ENCODE peak calls at places on chromosomes 4 and X, in eight cellular contexts. One of them, this sample, is unnamed.

GRCh38 chr4:97950836-97951235 is 192.4 kb downstream of the STPG2 start:
- DNase-seq in cardiac muscle cell: no peak
- DNase-seq in breast epithelium: no peak
- DNase-seq in fibroblast of villous mesenchyme: no peak
- DNase-seq in spleen: no peak
- DNase-seq in heart right ventricle: no peak
- DNase-seq in upper lobe of right lung: no peak
- DNase-seq in fibroblast of lung: no peak
- DNase-seq in this sample: no peak

GRCh38 chrX:134661295-134661694 is 3.0 kb upstream of the PLAC1 start:
- DNase-seq in upper lobe of right lung: no peak
- DNase-seq in cardiac muscle cell: no peak
- DNase-seq in breast epithelium: no peak
- DNase-seq in fibroblast of villous mesenchyme: peak; percentile 51
- DNase-seq in fibroblast of lung: no peak
- DNase-seq in spleen: no peak
- DNase-seq in heart right ventricle: no peak
- DNase-seq in this sample: no peak

GRCh38 chr4:63632858-63633257 is 776.4 kb downstream of the TECRL start:
- DNase-seq in fibroblast of lung: no peak
- DNase-seq in breast epithelium: no peak
- DNase-seq in heart right ventricle: no peak
- DNase-seq in cardiac muscle cell: no peak
- DNase-seq in fibroblast of villous mesenchyme: no peak
- DNase-seq in upper lobe of right lung: no peak
- DNase-seq in spleen: no peak
- DNase-seq in this sample: no peak

GRCh38 chrX:118536687-118537461 is 41.3 kb downstream of the DOCK11 start:
- DNase-seq in upper lobe of right lung: no peak
- DNase-seq in fibroblast of villous mesenchyme: peak; percentile 29
- DNase-seq in spleen: no peak
- DNase-seq in heart right ventricle: no peak
- DNase-seq in cardiac muscle cell: peak; percentile 61
- DNase-seq in breast epithelium: no peak
- DNase-seq in fibroblast of lung: peak; percentile 35
- DNase-seq in this sample: peak; percentile 10

GRCh38 chr4:6122496-6122895 is 77.9 kb downstream of the JAKMIP1 start:
- DNase-seq in breast epithelium: no peak
- DNase-seq in heart right ventricle: no peak
- DNase-seq in cardiac muscle cell: no peak
- DNase-seq in spleen: no peak
- DNase-seq in fibroblast of villous mesenchyme: no peak
- DNase-seq in fibroblast of lung: no peak
- DNase-seq in upper lobe of right lung: peak; percentile 34
- DNase-seq in this sample: no peak

GRCh38 chr4:154399259-154399974 is 92.2 kb downstream of the DCHS2 start:
- DNase-seq in upper lobe of right lung: no peak
- DNase-seq in heart right ventricle: no peak
- DNase-seq in fibroblast of lung: peak; percentile 66
- DNase-seq in fibroblast of villous mesenchyme: peak; percentile 71
- DNase-seq in spleen: no peak
- DNase-seq in cardiac muscle cell: peak; percentile 23
- DNase-seq in breast epithelium: no peak
- DNase-seq in this sample: no peak

GRCh38 chr4:22483551-22483981 is 32.3 kb downstream of the ADGRA3 start:
- DNase-seq in cardiac muscle cell: peak; percentile 65
- DNase-seq in heart right ventricle: no peak
- DNase-seq in fibroblast of lung: peak; percentile 90
- DNase-seq in breast epithelium: no peak
- DNase-seq in fibroblast of villous mesenchyme: peak; percentile 95
- DNase-seq in upper lobe of right lung: no peak
- DNase-seq in spleen: no peak
- DNase-seq in this sample: no peak

GRCh38 chrX:37755073-37755472 is 24.8 kb upstream of the CYBB start:
- DNase-seq in cardiac muscle cell: no peak
- DNase-seq in spleen: no peak
- DNase-seq in upper lobe of right lung: no peak
- DNase-seq in heart right ventricle: peak; percentile 3
- DNase-seq in breast epithelium: no peak
- DNase-seq in fibroblast of lung: no peak
- DNase-seq in fibroblast of villous mesenchyme: no peak
- DNase-seq in this sample: no peak

GRCh38 chr4:168587326-168588125 is 90.7 kb downstream of the PALLD start:
- DNase-seq in fibroblast of lung: peak; percentile 81
- DNase-seq in fibroblast of villous mesenchyme: peak; percentile 58
- DNase-seq in upper lobe of right lung: no peak
- DNase-seq in breast epithelium: peak; percentile 69
- DNase-seq in cardiac muscle cell: peak; percentile 84
- DNase-seq in heart right ventricle: peak; percentile 37
- DNase-seq in spleen: no peak
- DNase-seq in this sample: no peak

GRCh38 chrX:24985120-24985519 is 30.6 kb downstream of the ARX start:
- DNase-seq in heart right ventricle: no peak
- DNase-seq in breast epithelium: no peak
- DNase-seq in upper lobe of right lung: no peak
- DNase-seq in fibroblast of villous mesenchyme: no peak
- DNase-seq in fibroblast of lung: no peak
- DNase-seq in cardiac muscle cell: no peak
- DNase-seq in spleen: no peak
- DNase-seq in this sample: no peak

GRCh38 chrX:87626996-87627395 is 109.4 kb downstream of the KLHL4 start:
- DNase-seq in heart right ventricle: no peak
- DNase-seq in breast epithelium: no peak
- DNase-seq in fibroblast of lung: no peak
- DNase-seq in fibroblast of villous mesenchyme: no peak
- DNase-seq in upper lobe of right lung: no peak
- DNase-seq in spleen: no peak
- DNase-seq in cardiac muscle cell: no peak
- DNase-seq in this sample: no peak

GRCh38 chr4:17646693-17647092 is 32.3 kb downstream of the MED28 start:
- DNase-seq in upper lobe of right lung: no peak
- DNase-seq in fibroblast of lung: no peak
- DNase-seq in spleen: no peak
- DNase-seq in fibroblast of villous mesenchyme: no peak
- DNase-seq in cardiac muscle cell: no peak
- DNase-seq in breast epithelium: no peak
- DNase-seq in heart right ventricle: no peak
- DNase-seq in this sample: no peak

GRCh38 chrX:51006068-51006467 is 95.5 kb downstream of the BMP15 start:
- DNase-seq in fibroblast of lung: no peak
- DNase-seq in fibroblast of villous mesenchyme: no peak
- DNase-seq in spleen: no peak
- DNase-seq in heart right ventricle: no peak
- DNase-seq in breast epithelium: no peak
- DNase-seq in upper lobe of right lung: no peak
- DNase-seq in cardiac muscle cell: no peak
- DNase-seq in this sample: no peak

GRCh38 chr4:136811496-136812077 is 720.7 kb downstream of the PCDH18 start:
- DNase-seq in fibroblast of villous mesenchyme: no peak
- DNase-seq in fibroblast of lung: no peak
- DNase-seq in spleen: no peak
- DNase-seq in upper lobe of right lung: no peak
- DNase-seq in breast epithelium: no peak
- DNase-seq in heart right ventricle: no peak
- DNase-seq in cardiac muscle cell: no peak
- DNase-seq in this sample: no peak

GRCh38 chrX:154321624-154322023 is 26.0 kb downstream of the TKTL1 start:
- DNase-seq in upper lobe of right lung: no peak
- DNase-seq in spleen: peak; percentile 62
- DNase-seq in fibroblast of lung: no peak
- DNase-seq in cardiac muscle cell: peak; percentile 5
- DNase-seq in fibroblast of villous mesenchyme: no peak
- DNase-seq in breast epithelium: no peak
- DNase-seq in heart right ventricle: peak; percentile 24
- DNase-seq in this sample: no peak
- TF ChIP-seq CTCF in upper lobe of right lung: no peak
- TF ChIP-seq CTCF in spleen: no peak
- TF ChIP-seq CTCF in fibroblast of lung: no peak
- TF ChIP-seq CTCF in cardiac muscle cell: no peak
- TF ChIP-seq CTCF in fibroblast of villous mesenchyme: no peak
- TF ChIP-seq CTCF in breast epithelium: no peak
- TF ChIP-seq CTCF in heart right ventricle: no peak
- TF ChIP-seq CTCF in this sample: no peak

DNA sequence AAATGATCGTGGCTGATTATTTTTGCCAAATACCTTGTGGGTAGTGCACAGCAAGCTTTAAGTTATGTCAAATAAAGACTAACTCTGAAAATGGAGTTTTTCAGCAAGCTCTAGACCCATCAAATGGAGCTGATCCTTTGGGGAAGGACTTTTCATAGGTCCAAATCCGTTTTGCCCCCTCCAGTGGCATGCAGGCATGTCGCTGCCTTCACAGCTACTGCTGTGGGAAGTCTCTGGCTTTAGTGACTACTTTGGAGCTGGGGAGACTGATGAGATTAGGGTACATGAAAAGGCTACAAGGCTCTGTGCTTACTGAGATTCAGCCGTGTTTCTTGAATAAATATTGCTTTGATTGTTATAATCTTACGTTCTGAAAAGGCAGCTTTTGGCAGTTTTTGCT is 106.6 kb upstream of the HS3ST1 start:
- DNase-seq in heart right ventricle: no peak
- DNase-seq in fibroblast of lung: no peak
- DNase-seq in upper lobe of right lung: no peak
- DNase-seq in cardiac muscle cell: no peak
- DNase-seq in breast epithelium: no peak
- DNase-seq in spleen: no peak
- DNase-seq in fibroblast of villous mesenchyme: no peak
- DNase-seq in this sample: no peak
- TF ChIP-seq CTCF in heart right ventricle: no peak
- TF ChIP-seq CTCF in fibroblast of lung: no peak
- TF ChIP-seq CTCF in upper lobe of right lung: no peak
- TF ChIP-seq CTCF in cardiac muscle cell: no peak
- TF ChIP-seq CTCF in breast epithelium: no peak
- TF ChIP-seq CTCF in spleen: no peak
- TF ChIP-seq CTCF in fibroblast of villous mesenchyme: no peak
- TF ChIP-seq CTCF in this sample: no peak

DNA sequence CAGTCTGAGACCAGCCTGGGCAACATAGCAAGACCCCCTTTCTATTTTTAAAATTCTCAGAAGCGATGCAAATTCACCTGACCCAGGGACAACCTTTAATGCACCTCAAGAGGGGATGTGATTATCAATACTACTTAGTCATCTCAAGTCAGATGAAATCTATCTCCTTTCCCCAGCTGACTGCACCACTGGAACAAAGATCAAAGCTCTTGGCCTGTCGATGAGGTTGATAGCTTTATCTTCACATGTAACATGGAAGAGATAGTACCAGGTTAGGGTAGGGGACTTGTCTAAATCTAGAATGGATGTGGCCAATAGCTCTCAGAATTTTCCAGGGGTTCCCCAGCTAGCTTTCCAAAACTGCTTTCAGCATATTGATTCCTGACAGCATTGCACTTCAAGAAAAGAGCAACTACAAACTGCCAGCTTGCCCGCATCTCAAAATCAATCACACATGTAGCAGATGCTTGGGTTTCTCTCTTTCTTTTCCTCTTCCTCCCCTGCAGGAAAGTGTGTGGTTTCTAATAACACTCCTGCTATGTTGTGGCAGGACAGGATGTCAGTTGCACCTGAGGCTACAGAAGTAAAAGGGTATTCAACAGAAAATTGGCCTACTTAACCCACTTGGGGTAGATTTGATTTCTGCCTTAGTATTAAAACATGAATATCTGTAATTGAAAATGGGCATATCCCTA is 12.2 kb upstream of the TMEM164 start:
- DNase-seq in fibroblast of villous mesenchyme: no peak
- DNase-seq in cardiac muscle cell: no peak
- DNase-seq in heart right ventricle: no peak
- DNase-seq in upper lobe of right lung: no peak
- DNase-seq in breast epithelium: no peak
- DNase-seq in spleen: no peak
- DNase-seq in fibroblast of lung: no peak
- DNase-seq in this sample: no peak
- TF ChIP-seq CTCF in fibroblast of villous mesenchyme: no peak
- TF ChIP-seq CTCF in cardiac muscle cell: no peak
- TF ChIP-seq CTCF in heart right ventricle: no peak
- TF ChIP-seq CTCF in upper lobe of right lung: no peak
- TF ChIP-seq CTCF in breast epithelium: no peak
- TF ChIP-seq CTCF in spleen: no peak
- TF ChIP-seq CTCF in fibroblast of lung: no peak
- TF ChIP-seq CTCF in this sample: no peak

DNA sequence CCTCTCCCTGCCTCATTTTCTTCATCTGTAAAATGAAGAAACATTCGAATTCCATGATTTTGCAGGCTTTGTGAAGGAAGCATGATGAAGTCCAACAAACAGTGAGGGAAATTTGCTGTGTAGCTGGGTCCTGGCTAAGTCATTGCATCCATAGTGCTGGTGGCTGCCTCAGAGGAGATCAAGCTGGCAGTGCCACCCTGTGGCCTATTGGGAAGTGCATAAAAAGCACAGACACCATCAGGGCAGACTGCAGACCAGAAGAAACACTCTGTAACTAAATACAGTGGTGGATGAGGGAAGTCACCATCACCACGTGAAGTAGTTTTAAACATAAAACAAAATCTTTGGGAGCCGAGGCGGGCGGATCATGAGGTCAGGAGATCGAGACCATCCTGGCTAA is 40.7 kb upstream of the DDX3X start:
- DNase-seq in upper lobe of right lung: no peak
- DNase-seq in breast epithelium: no peak
- DNase-seq in fibroblast of villous mesenchyme: no peak
- DNase-seq in heart right ventricle: no peak
- DNase-seq in cardiac muscle cell: no peak
- DNase-seq in spleen: no peak
- DNase-seq in fibroblast of lung: no peak
- DNase-seq in this sample: no peak
- TF ChIP-seq CTCF in upper lobe of right lung: peak; percentile 12
- TF ChIP-seq CTCF in breast epithelium: no peak
- TF ChIP-seq CTCF in fibroblast of villous mesenchyme: no peak
- TF ChIP-seq CTCF in heart right ventricle: no peak
- TF ChIP-seq CTCF in cardiac muscle cell: no peak
- TF ChIP-seq CTCF in spleen: no peak
- TF ChIP-seq CTCF in fibroblast of lung: no peak
- TF ChIP-seq CTCF in this sample: no peak

GRCh38 chr4:73109493-73109892 is 40.0 kb upstream of the COX18 start:
- DNase-seq in cardiac muscle cell: no peak
- DNase-seq in fibroblast of villous mesenchyme: no peak
- DNase-seq in spleen: no peak
- DNase-seq in fibroblast of lung: no peak
- DNase-seq in upper lobe of right lung: no peak
- DNase-seq in breast epithelium: no peak
- DNase-seq in heart right ventricle: no peak
- DNase-seq in this sample: no peak
- TF ChIP-seq CTCF in cardiac muscle cell: no peak
- TF ChIP-seq CTCF in fibroblast of villous mesenchyme: no peak
- TF ChIP-seq CTCF in spleen: no peak
- TF ChIP-seq CTCF in fibroblast of lung: no peak
- TF ChIP-seq CTCF in upper lobe of right lung: no peak
- TF ChIP-seq CTCF in breast epithelium: no peak
- TF ChIP-seq CTCF in heart right ventricle: no peak
- TF ChIP-seq CTCF in this sample: no peak